ENCODE peak calls at places on chromosomes 11 and 22, in five cellular contexts. R, L, W, J and V are unnamed samples.

GRCh38 chr22:35506259-35506570 is 34.4 kb upstream of the RASD2 start:
- DNase-seq in R (no peak), L (no peak), W (no peak), J (no peak), V (no peak)

GRCh38 chr11:107819361-107820014 is 39.1 kb downstream of the SLC35F2 start:
- DNase-seq in R (no peak), L (no peak), W (no peak), J (peak; percentile 20), V (no peak)

GRCh38 chr11:35330924-35331323 is 88.4 kb downstream of the SLC1A2 start:
- DNase-seq in R (peak; percentile 28), L (no peak), W (no peak), J (no peak), V (no peak)

GRCh38 chr22:40014661-40015255 is 20.0 kb downstream of the FAM83F start:
- DNase-seq in R (no peak), L (no peak), W (no peak), J (no peak), V (no peak)

GRCh38 chr11:18019650-18020049 is 6.8 kb upstream of the SERGEF start:
- DNase-seq in R (no peak), L (no peak), W (no peak), J (no peak), V (no peak)

GRCh38 chr11:36452231-36452630 is 57.8 kb downstream of the TRAF6 start:
- DNase-seq in R (no peak), L (no peak), W (no peak), J (peak; percentile 74), V (no peak)

GRCh38 chr22:37545703-37546435 is 14.4 kb upstream of the CDC42EP1 start:
- DNase-seq in R (no peak), L (peak; percentile 95), W (no peak), J (peak; percentile 100), V (no peak)

GRCh38 chr11:119804698-119805097 is 75.7 kb upstream of the NECTIN1 start:
- DNase-seq in R (no peak), L (no peak), W (no peak), J (no peak), V (no peak)

GRCh38 chr11:35126000-35126878 is 12.7 kb upstream of the CD44 start:
- DNase-seq in R (no peak), L (no peak), W (peak; percentile 37), J (no peak), V (no peak)

GRCh38 chr11:18036456-18036855 is 9.6 kb downstream of the TPH1 start:
- DNase-seq in R (no peak), L (no peak), W (no peak), J (no peak), V (no peak)

GRCh38 chr11:94519478-94520084 is 7.3 kb downstream of the C11orf97 start:
- DNase-seq in R (no peak), L (no peak), W (peak; percentile 56), J (peak; percentile 51), V (no peak)

GRCh38 chr11:86632499-86633269 is 39.7 kb downstream of the ME3 start:
- DNase-seq in R (no peak), L (no peak), W (no peak), J (peak; percentile 88), V (no peak)

GRCh38 chr11:15038963-15039362 is 34.4 kb upstream of the CALCB start:
- DNase-seq in R (no peak), L (no peak), W (peak; percentile 3), J (peak; percentile 2), V (no peak)

GRCh38 chr11:114291847-114292680 is 4.1 kb upstream of the NNMT start:
- DNase-seq in R (no peak), L (no peak), W (no peak), J (peak; percentile 85), V (no peak)
- H3K4me3 ChIP-seq in R (no peak overlapping the region), L (peak overlapping the region; percentile 12), W (no peak overlapping the region), J (no peak overlapping the region), V (no peak overlapping the region)

DNA sequence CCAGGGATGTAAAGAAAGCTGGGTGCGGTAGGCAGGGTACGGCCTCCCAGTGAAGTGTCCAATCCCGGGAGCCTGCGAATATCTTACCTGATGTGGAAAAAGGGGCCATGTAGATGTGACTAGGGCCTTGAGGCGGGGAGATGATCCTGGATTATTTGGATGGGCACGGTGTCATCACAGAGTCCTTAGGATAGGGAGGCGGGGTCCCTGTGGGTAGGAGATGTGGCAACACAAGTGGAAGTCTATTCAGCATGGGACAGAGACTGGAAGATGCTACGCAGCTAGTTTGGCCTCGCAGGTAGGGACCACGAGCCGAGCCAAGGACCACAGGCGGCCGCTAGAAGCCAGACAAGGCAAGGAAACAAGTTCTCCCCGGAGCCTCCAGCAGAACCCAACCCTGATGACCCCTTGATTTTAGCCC is 46.4 kb upstream of the SHANK2 start:
- DNase-seq in R (no peak), L (peak; percentile 22), W (no peak), J (no peak), V (no peak)
- H3K27ac ChIP-seq in R (no peak overlapping the region), L (peak overlapping the region; percentile 51), W (no peak overlapping the region), J (no peak overlapping the region), V (no peak overlapping the region)

DNA sequence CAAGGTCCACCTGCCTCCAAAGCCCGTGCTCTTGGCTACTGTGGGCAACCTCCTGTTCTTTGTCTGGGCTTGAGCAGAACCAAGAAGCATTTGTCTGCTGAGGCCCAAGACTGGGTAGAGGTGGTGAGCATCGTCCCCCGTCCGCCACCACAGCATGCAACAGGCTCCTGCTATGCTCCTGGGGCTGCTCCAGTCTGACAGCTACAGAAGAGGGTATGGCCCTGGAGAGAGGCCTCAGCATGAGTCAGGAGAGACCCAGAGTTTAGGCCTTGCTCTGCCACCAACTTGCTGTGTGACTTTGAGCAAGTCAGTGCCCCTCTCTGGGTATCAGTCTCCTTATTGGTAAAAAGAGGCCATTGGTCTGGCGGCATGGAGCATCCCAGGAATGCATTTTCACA is 91.2 kb downstream of the TP53I11 start:
- DNase-seq in R (no peak), L (no peak), W (no peak), J (no peak), V (no peak)
- H3K4me1 ChIP-seq in R (peaks cover 27% of the 10 kb centered on the region), L (peaks cover 16% of the 10 kb centered on the region), W (no peaks in the 10 kb centered on the region), J (peaks cover 3% of the 10 kb centered on the region), V (peaks cover 12% of the 10 kb centered on the region)

DNA sequence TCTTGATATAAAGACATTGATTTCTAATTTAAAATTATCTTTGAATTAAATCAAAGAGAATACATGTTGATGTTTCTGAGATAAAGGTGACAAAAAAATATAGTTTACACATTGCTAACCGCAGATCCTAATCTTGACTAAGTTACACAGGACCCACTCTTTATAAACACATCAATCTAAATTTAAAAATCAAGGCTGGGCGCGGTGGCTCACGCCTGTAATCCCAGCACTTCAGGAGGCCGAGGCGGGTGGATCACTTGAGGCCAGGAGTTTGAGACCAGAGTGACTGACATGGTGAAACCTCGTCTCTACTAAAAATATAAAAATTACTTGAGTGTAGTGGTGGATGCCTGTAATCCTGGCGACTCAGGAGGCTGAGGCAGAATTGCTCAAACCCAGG is 1.9 kb downstream of the ARFGAP3 start:
- DNase-seq in R (no peak), L (no peak), W (no peak), J (no peak), V (no peak)
- H3K4me3 ChIP-seq in R (no peak overlapping the region), L (peak overlapping the region; percentile 83), W (no peak overlapping the region), J (no peak overlapping the region), V (no peak overlapping the region)

GRCh38 chr11:4025957-4026324 is 68.7 kb upstream of the RRM1 start:
- DNase-seq in R (no peak), L (no peak), W (no peak), J (peak; percentile 82), V (no peak)
- H3K27ac ChIP-seq in R (no peak overlapping the region), L (peak overlapping the region; percentile 18), W (no peak overlapping the region), J (no peak overlapping the region), V (no peak overlapping the region)

DNA sequence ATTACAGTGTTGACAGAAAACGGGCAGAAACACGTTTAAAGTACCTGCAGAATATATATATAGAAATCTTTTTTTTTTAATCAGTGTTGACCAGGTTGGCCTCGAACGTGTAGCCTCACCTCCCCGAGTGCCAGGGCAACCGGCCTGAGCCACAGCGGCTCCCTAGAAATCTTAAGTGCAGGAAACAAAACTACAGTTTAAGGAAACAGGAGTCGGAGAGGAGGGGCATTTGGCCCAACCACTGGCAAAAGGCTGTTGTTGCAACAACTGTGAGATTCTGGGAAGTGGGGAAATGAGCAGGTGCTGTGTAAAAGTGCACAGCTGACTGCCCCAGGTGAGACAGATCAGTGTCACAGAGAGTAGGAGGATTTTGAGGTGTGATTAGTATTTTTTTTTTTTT is 3.7 kb downstream of the YWHAH start:
- DNase-seq in R (no peak), L (no peak), W (no peak), J (no peak), V (no peak)
- H3K4me1 ChIP-seq in R (peaks cover 20% of the 10 kb centered on the region), L (peaks cover 41% of the 10 kb centered on the region), W (peaks cover 34% of the 10 kb centered on the region), J (peaks cover 13% of the 10 kb centered on the region), V (peaks cover 2% of the 10 kb centered on the region)

GRCh38 chr22:46079861-46080821 is 70.2 kb upstream of the PPARA start:
- DNase-seq in R (no peak), L (peak; percentile 67), W (no peak), J (no peak), V (no peak)
- H3K4me3 ChIP-seq in R (no peak overlapping the region), L (peak overlapping the region; percentile 91), W (no peak overlapping the region), J (no peak overlapping the region), V (no peak overlapping the region)

GRCh38 chr11:47480762-47481161 is 31.8 kb upstream of the RAPSN start:
- DNase-seq in R (no peak), L (no peak), W (no peak), J (no peak), V (no peak)
- H3K27ac ChIP-seq in R (no peak overlapping the region), L (no peak overlapping the region), W (no peak overlapping the region), J (no peak overlapping the region), V (no peak overlapping the region)

GRCh38 chr11:45832835-45833446 is 14.3 kb upstream of the CRY2 start:
- DNase-seq in R (no peak), L (no peak), W (no peak), J (no peak), V (no peak)

GRCh38 chr11:45828996-45829395 is 18.3 kb upstream of the CRY2 start:
- DNase-seq in R (no peak), L (no peak), W (no peak), J (no peak), V (no peak)

GRCh38 chr11:45827123-45827522 is 20.2 kb upstream of the CRY2 start:
- DNase-seq in R (no peak), L (no peak), W (no peak), J (no peak), V (no peak)

GRCh38 chr11:45833761-45834160 is 13.5 kb upstream of the CRY2 start:
- DNase-seq in R (no peak), L (no peak), W (no peak), J (no peak), V (no peak)

DNA sequence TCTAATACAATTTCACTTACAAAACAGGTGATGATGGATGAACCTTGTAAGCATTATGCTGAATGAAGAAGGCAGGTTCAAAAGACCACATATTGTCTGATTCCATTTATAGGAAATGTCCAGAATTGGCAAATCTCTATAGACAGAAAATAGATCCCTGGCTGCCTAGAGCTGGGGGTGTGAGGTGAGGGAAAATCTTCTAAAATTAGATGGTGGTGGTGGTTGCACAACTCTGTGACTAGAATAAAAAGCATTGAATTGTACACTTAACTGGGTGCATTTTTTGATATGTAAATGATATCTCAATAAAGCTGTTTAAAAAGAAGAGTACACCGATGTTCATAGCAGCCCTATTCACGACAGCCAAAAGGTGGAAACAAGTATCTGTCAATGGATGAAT is 16.7 kb upstream of the CRY2 start:
- DNase-seq in R (no peak), L (no peak), W (no peak), J (no peak), V (no peak)
- H3K4me1 ChIP-seq in R (peaks cover 7% of the 10 kb centered on the region), L (no peaks in the 10 kb centered on the region), W (no peaks in the 10 kb centered on the region), J (no peaks in the 10 kb centered on the region), V (no peaks in the 10 kb centered on the region)

GRCh38 chr22:23752090-23752691 is 1.3 kb upstream of the ZNF70 start:
- DNase-seq in R (no peak), L (no peak), W (peak; percentile 95), J (no peak), V (no peak)
- H3K4me3 ChIP-seq in R (no peak overlapping the region), L (no peak overlapping the region), W (peak overlapping the region; percentile 78), J (no peak overlapping the region), V (no peak overlapping the region)